ENCODE peak calls at places on chromosomes 12 and 14, in six cellular contexts. F is neuronal stem cell; Z is Panc1; S is activated T-cell treated with anti-CD3 and anti-CD28 coated beads, Interleukin-2, amount 50 U/mL, for 4 hours; V is neural crest cell; G is activated B cell treated with CpG ODN at 0.5 μM for 24 hours. O is an unnamed sample.

GRCh38 chr12:98416845-98417244 is 98.5 kb upstream of the TMPO start:
- DNase-seq in F (no peak), Z (no peak), S (no peak), V (no peak), G (no peak), O (peak)

GRCh38 chr12:110379201-110379600 is 24.3 kb downstream of the ANAPC7 start:
- DNase-seq in F (no peak), Z (no peak), S (no peak), V (no peak), G (no peak), O (no peak)

GRCh38 chr12:3236345-3237153 is 159.4 kb downstream of the TSPAN9 start:
- DNase-seq in F (no peak), Z (no peak), S (no peak), V (no peak), G (no peak), O (peak)

GRCh38 chr12:6952121-6952859 is 1.1 kb downstream of the PTPN6 start:
- DNase-seq in F (no peak), Z (no peak), S (peak), V (no peak), G (no peak), O (peak)

GRCh38 chr12:109393437-109394345 is 46.0 kb downstream of the MYO1H start:
- DNase-seq in F (peak), Z (peak), S (peak), V (peak), G (no peak), O (peak)

GRCh38 chr14:67892466-67893120 is 73.0 kb downstream of the RAD51B start:
- DNase-seq in F (no peak), Z (no peak), S (no peak), V (no peak), G (no peak), O (no peak)

GRCh38 chr14:105273062-105273461 is 24.7 kb downstream of the BTBD6 start:
- DNase-seq in F (no peak), Z (no peak), S (no peak), V (no peak), G (no peak), O (no peak)

GRCh38 chr12:79689041-79689476 is 1.7 kb downstream of the PAWR start:
- DNase-seq in F (no peak), Z (no peak), S (no peak), V (no peak), G (no peak), O (no peak)

GRCh38 chr12:31491819-31492598 is 98.9 kb downstream of the DENND5B start:
- DNase-seq in F (no peak), Z (peak), S (no peak), V (no peak), G (no peak), O (no peak)

GRCh38 chr14:100691395-100692025 is 35.2 kb upstream of the DLK1 start:
- DNase-seq in F (no peak), Z (no peak), S (no peak), V (no peak), G (no peak), O (no peak)

GRCh38 chr12:19550626-19551025 is 111.3 kb downstream of the AEBP2 start:
- DNase-seq in F (no peak), Z (no peak), S (no peak), V (no peak), G (no peak), O (no peak)

GRCh38 chr12:119179335-119180021 is 747 bp downstream of the HSPB8 start:
- DNase-seq in F (no peak), Z (peak), S (no peak), V (no peak), G (no peak), O (no peak)

GRCh38 chr14:90632451-90632850 is 183.8 kb downstream of the TTC7B start:
- DNase-seq in F (no peak), Z (no peak), S (no peak), V (no peak), G (no peak), O (peak)

GRCh38 chr12:65278576-65279386 is at the start of gene MSRB3:
- DNase-seq in F (peak), Z (no peak), S (peak), V (peak), G (peak), O (no peak)

GRCh38 chr14:73786632-73786941 is 65.0 kb upstream of the PTGR2 start:
- DNase-seq in F (no peak), Z (no peak), S (no peak), V (peak), G (no peak), O (peak)

GRCh38 chr12:72974954-72975555 is 702.9 kb downstream of the TRHDE start:
- DNase-seq in F (no peak), Z (no peak), S (no peak), V (no peak), G (no peak), O (no peak)

GRCh38 chr14:65153101-65153500 is 50.8 kb upstream of the MAX start:
- DNase-seq in F (no peak), Z (no peak), S (no peak), V (no peak), G (no peak), O (no peak)

GRCh38 chr12:122961551-122962329 is 4.5 kb downstream of the ABCB9 start:
- DNase-seq in F (no peak), Z (no peak), S (no peak), V (no peak), G (no peak), O (peak)

GRCh38 chr12:48814313-48815280 is 3.7 kb upstream of the CACNB3 start:
- DNase-seq in F (peak), Z (no peak), S (peak), V (peak), G (peak), O (peak)

GRCh38 chr14:22393796-22394195 is 195.2 kb downstream of the DAD1 start:
- DNase-seq in F (no peak), Z (no peak), S (no peak), V (no peak), G (no peak), O (no peak)

O was measured in OCI-M1.